ENCODE peak calls at places on chromosomes 12 and 14, in ten cellular contexts. One of them, this sample, is unnamed.

GRCh38 chr14:78933948-78934524 is 763.9 kb downstream of the NRXN3 start:
- DNase-seq in mucosa of descending colon: no peak
- DNase-seq in MM.1S: no peak
- DNase-seq in body of pancreas: no peak
- DNase-seq in transverse colon: no peak
- DNase-seq in upper lobe of left lung: no peak
- DNase-seq in astrocyte of the spinal cord: peak
- DNase-seq in AG10803: peak
- DNase-seq in WERI-Rb-1: no peak
- DNase-seq in lower lobe of right lung: no peak
- DNase-seq in this sample: peak

GRCh38 chr12:49636979-49637378 is 13.6 kb downstream of the PRPF40B start:
- DNase-seq in lower lobe of right lung: no peak
- DNase-seq in transverse colon: peak
- DNase-seq in body of pancreas: peak
- DNase-seq in mucosa of descending colon: no peak
- DNase-seq in upper lobe of left lung: no peak
- DNase-seq in astrocyte of the spinal cord: peak
- DNase-seq in WERI-Rb-1: peak
- DNase-seq in AG10803: peak
- DNase-seq in MM.1S: peak
- DNase-seq in this sample: peak

GRCh38 chr12:100279612-100280244 is 12.8 kb downstream of the SCYL2 start:
- DNase-seq in MM.1S: no peak
- DNase-seq in body of pancreas: no peak
- DNase-seq in lower lobe of right lung: no peak
- DNase-seq in upper lobe of left lung: no peak
- DNase-seq in AG10803: no peak
- DNase-seq in mucosa of descending colon: no peak
- DNase-seq in astrocyte of the spinal cord: no peak
- DNase-seq in WERI-Rb-1: no peak
- DNase-seq in transverse colon: no peak
- DNase-seq in this sample: no peak

GRCh38 chr14:96666088-96666487 is 131.1 kb upstream of the VRK1 start:
- DNase-seq in mucosa of descending colon: no peak
- DNase-seq in upper lobe of left lung: no peak
- DNase-seq in lower lobe of right lung: no peak
- DNase-seq in transverse colon: no peak
- DNase-seq in astrocyte of the spinal cord: no peak
- DNase-seq in WERI-Rb-1: no peak
- DNase-seq in AG10803: no peak
- DNase-seq in body of pancreas: no peak
- DNase-seq in MM.1S: no peak
- DNase-seq in this sample: no peak

GRCh38 chr14:19800282-19801117 is 3.1 kb upstream of the OR4N2 start:
- DNase-seq in lower lobe of right lung: no peak
- DNase-seq in MM.1S: no peak
- DNase-seq in body of pancreas: no peak
- DNase-seq in transverse colon: no peak
- DNase-seq in WERI-Rb-1: peak
- DNase-seq in mucosa of descending colon: no peak
- DNase-seq in AG10803: no peak
- DNase-seq in upper lobe of left lung: peak
- DNase-seq in astrocyte of the spinal cord: no peak
- DNase-seq in this sample: no peak

GRCh38 chr14:90552465-90553297 is 155.9 kb downstream of the CALM1 start:
- DNase-seq in WERI-Rb-1: no peak
- DNase-seq in upper lobe of left lung: no peak
- DNase-seq in MM.1S: no peak
- DNase-seq in transverse colon: no peak
- DNase-seq in AG10803: no peak
- DNase-seq in lower lobe of right lung: peak
- DNase-seq in mucosa of descending colon: no peak
- DNase-seq in body of pancreas: no peak
- DNase-seq in astrocyte of the spinal cord: no peak
- DNase-seq in this sample: no peak

GRCh38 chr12:68641138-68641537 is 30.4 kb downstream of the RAP1B start:
- DNase-seq in lower lobe of right lung: no peak
- DNase-seq in astrocyte of the spinal cord: no peak
- DNase-seq in MM.1S: peak
- DNase-seq in AG10803: no peak
- DNase-seq in WERI-Rb-1: no peak
- DNase-seq in mucosa of descending colon: no peak
- DNase-seq in transverse colon: peak
- DNase-seq in body of pancreas: no peak
- DNase-seq in upper lobe of left lung: no peak
- DNase-seq in this sample: no peak

GRCh38 chr12:115709410-115710065 is 568.0 kb downstream of the MED13L start:
- DNase-seq in upper lobe of left lung: no peak
- DNase-seq in WERI-Rb-1: no peak
- DNase-seq in transverse colon: peak
- DNase-seq in lower lobe of right lung: no peak
- DNase-seq in astrocyte of the spinal cord: no peak
- DNase-seq in AG10803: peak
- DNase-seq in mucosa of descending colon: no peak
- DNase-seq in MM.1S: no peak
- DNase-seq in body of pancreas: peak
- DNase-seq in this sample: no peak

GRCh38 chr12:46477541-46477940 is 105.0 kb upstream of the SLC38A2 start:
- DNase-seq in mucosa of descending colon: no peak
- DNase-seq in astrocyte of the spinal cord: no peak
- DNase-seq in transverse colon: no peak
- DNase-seq in lower lobe of right lung: no peak
- DNase-seq in body of pancreas: no peak
- DNase-seq in WERI-Rb-1: no peak
- DNase-seq in MM.1S: no peak
- DNase-seq in AG10803: no peak
- DNase-seq in upper lobe of left lung: no peak
- DNase-seq in this sample: no peak

GRCh38 chr12:121124402-121125109 is 8.1 kb upstream of the P2RX7 start:
- DNase-seq in lower lobe of right lung: no peak
- DNase-seq in upper lobe of left lung: no peak
- DNase-seq in WERI-Rb-1: no peak
- DNase-seq in transverse colon: no peak
- DNase-seq in astrocyte of the spinal cord: peak
- DNase-seq in mucosa of descending colon: no peak
- DNase-seq in body of pancreas: peak
- DNase-seq in AG10803: peak
- DNase-seq in MM.1S: no peak
- DNase-seq in this sample: peak

GRCh38 chr12:108333898-108334699 is 5.0 kb downstream of the CMKLR1 start:
- DNase-seq in mucosa of descending colon: no peak
- DNase-seq in lower lobe of right lung: no peak
- DNase-seq in astrocyte of the spinal cord: peak
- DNase-seq in transverse colon: no peak
- DNase-seq in upper lobe of left lung: no peak
- DNase-seq in WERI-Rb-1: no peak
- DNase-seq in AG10803: peak
- DNase-seq in MM.1S: no peak
- DNase-seq in body of pancreas: no peak
- DNase-seq in this sample: no peak

GRCh38 chr14:50318031-50318626 is 6.0 kb downstream of the DMAC2L start:
- DNase-seq in AG10803: peak
- DNase-seq in lower lobe of right lung: no peak
- DNase-seq in mucosa of descending colon: no peak
- DNase-seq in body of pancreas: no peak
- DNase-seq in upper lobe of left lung: no peak
- DNase-seq in transverse colon: no peak
- DNase-seq in MM.1S: no peak
- DNase-seq in WERI-Rb-1: no peak
- DNase-seq in astrocyte of the spinal cord: peak
- DNase-seq in this sample: no peak

GRCh38 chr12:88247241-88247643 is 105.1 kb downstream of the TMTC3 start:
- DNase-seq in body of pancreas: no peak
- DNase-seq in WERI-Rb-1: no peak
- DNase-seq in MM.1S: no peak
- DNase-seq in transverse colon: no peak
- DNase-seq in AG10803: peak
- DNase-seq in mucosa of descending colon: no peak
- DNase-seq in upper lobe of left lung: no peak
- DNase-seq in lower lobe of right lung: no peak
- DNase-seq in astrocyte of the spinal cord: peak
- DNase-seq in this sample: peak

DNA sequence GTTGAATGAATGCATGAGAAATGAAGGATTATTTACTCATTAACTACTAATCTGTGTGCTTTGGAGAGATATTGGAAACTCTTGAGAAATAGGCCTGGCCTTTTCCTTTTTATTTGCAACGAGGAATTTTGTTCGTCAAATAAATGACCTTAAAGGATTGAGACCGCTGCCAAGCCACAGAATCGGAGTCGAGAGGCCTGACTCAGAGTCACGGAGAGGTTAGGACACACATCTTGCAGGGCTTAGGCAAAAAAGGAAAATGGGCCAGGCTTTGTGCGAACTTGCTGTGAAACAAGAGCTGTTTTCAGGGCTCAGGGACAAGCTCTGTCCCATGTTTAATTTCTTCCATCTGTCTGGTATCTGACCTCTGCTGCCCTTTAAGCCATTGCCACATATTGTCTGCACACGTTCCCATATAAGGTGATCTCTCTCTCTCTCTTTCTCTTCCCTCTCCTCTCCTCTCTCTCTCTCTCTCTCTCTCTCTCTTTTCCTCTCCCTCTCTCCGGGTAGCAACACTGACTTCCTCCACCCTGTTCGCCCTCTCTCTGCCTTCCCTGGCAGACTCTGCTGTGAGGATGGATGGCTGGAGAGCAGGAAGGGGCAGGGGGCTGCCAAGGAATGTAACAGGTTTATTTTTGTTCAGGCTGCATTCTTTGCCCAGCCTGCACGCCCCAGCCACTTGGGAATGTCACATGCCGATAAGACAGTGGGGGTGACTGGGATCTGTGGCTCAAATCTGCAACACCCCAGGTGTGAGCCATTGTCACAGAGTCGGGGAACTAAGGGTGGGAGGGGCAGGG is 14.9 kb upstream of the IFT81 start:
- DNase-seq in mucosa of descending colon: no peak
- DNase-seq in MM.1S: no peak
- DNase-seq in lower lobe of right lung: peak
- DNase-seq in AG10803: peak
- DNase-seq in body of pancreas: peak
- DNase-seq in transverse colon: peak
- DNase-seq in WERI-Rb-1: peak
- DNase-seq in astrocyte of the spinal cord: peak
- DNase-seq in upper lobe of left lung: no peak
- DNase-seq in this sample: peak
- H3K4me3 ChIP-seq in mucosa of descending colon: no peak
- H3K4me3 ChIP-seq in MM.1S: no peak
- H3K4me3 ChIP-seq in lower lobe of right lung: peak
- H3K4me3 ChIP-seq in AG10803: peak
- H3K4me3 ChIP-seq in body of pancreas: no peak
- H3K4me3 ChIP-seq in transverse colon: no peak
- H3K4me3 ChIP-seq in WERI-Rb-1: no peak
- H3K4me3 ChIP-seq in astrocyte of the spinal cord: no peak
- H3K4me3 ChIP-seq in upper lobe of left lung: no peak
- H3K4me3 ChIP-seq in this sample: no peak

DNA sequence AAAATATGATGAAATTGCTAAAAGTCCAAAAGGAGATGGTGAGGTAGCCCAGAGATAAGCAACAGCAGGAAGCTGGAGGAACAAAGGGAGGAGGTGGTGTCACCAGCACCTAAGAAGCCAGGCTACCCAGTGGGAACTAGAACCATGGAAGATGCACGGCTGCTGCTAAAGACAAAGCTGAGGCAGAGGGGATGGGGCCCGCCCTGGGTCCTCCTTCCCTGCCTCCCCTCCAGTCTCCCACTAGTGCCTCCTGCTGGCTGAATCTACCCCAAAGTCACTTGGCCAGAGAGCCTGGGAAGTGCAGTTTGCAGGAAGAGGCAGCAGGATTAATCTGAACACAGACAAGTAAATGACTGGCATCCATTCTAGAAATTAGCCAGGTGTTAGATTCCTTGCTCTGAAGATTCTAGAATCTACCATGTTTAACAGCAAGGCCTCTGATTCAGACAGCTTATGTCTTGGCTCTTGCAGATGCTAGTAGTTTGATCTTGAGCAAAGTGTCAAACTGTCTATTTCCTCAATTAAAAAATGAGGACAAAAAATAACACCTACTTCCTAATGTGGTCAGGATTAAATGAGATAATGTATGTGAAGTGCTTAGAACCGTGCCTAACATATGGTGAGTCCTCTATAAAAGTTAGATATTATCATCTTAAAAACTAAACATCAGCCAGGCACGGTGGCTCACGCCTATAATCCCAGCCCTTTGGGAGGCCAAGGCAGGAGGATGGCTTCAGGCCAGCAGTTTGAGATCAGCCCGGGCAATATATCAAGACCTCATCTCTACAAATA is 5.9 kb upstream of the LRP10 start:
- DNase-seq in astrocyte of the spinal cord: no peak
- DNase-seq in lower lobe of right lung: peak
- DNase-seq in WERI-Rb-1: no peak
- DNase-seq in mucosa of descending colon: peak
- DNase-seq in AG10803: no peak
- DNase-seq in upper lobe of left lung: no peak
- DNase-seq in transverse colon: no peak
- DNase-seq in MM.1S: no peak
- DNase-seq in body of pancreas: no peak
- DNase-seq in this sample: no peak
- TF ChIP-seq CTCF in astrocyte of the spinal cord: peak
- TF ChIP-seq CTCF in lower lobe of right lung: no peak
- TF ChIP-seq CTCF in WERI-Rb-1: peak
- TF ChIP-seq CTCF in mucosa of descending colon: no peak
- TF ChIP-seq CTCF in AG10803: peak
- TF ChIP-seq CTCF in upper lobe of left lung: no peak
- TF ChIP-seq CTCF in transverse colon: no peak
- TF ChIP-seq CTCF in MM.1S: peak
- TF ChIP-seq CTCF in body of pancreas: no peak
- TF ChIP-seq CTCF in this sample: peak

DNA sequence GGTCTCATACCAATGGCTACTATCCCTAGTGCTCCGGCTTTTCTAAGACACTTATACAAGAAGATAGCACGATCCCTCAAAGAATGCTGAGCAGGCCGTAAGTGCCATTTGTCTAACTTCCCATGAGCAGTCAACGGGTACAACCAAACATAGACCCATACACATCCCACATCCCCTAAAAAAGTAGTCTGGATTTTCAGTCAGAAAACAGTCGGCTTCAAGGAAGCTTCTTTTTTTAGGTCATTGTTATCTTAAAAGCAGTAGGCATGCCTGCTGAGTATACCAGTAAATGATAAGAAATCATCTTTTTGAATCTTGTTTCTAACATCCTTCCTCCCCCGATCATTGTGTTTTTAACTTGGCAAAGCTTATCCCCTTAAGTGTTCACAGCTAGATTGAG is 19.8 kb downstream of the OSBPL8 start:
- DNase-seq in astrocyte of the spinal cord: no peak
- DNase-seq in lower lobe of right lung: no peak
- DNase-seq in MM.1S: no peak
- DNase-seq in AG10803: no peak
- DNase-seq in WERI-Rb-1: no peak
- DNase-seq in transverse colon: no peak
- DNase-seq in body of pancreas: no peak
- DNase-seq in mucosa of descending colon: no peak
- DNase-seq in upper lobe of left lung: no peak
- DNase-seq in this sample: no peak
- H3K4me3 ChIP-seq in astrocyte of the spinal cord: no peak
- H3K4me3 ChIP-seq in lower lobe of right lung: no peak
- H3K4me3 ChIP-seq in MM.1S: no peak
- H3K4me3 ChIP-seq in AG10803: no peak
- H3K4me3 ChIP-seq in WERI-Rb-1: no peak
- H3K4me3 ChIP-seq in transverse colon: no peak
- H3K4me3 ChIP-seq in body of pancreas: no peak
- H3K4me3 ChIP-seq in mucosa of descending colon: no peak
- H3K4me3 ChIP-seq in upper lobe of left lung: no peak
- H3K4me3 ChIP-seq in this sample: no peak

GRCh38 chr12:18361431-18361830 is 100.1 kb downstream of the PIK3C2G start:
- DNase-seq in WERI-Rb-1: no peak
- DNase-seq in astrocyte of the spinal cord: no peak
- DNase-seq in MM.1S: no peak
- DNase-seq in AG10803: peak
- DNase-seq in transverse colon: no peak
- DNase-seq in body of pancreas: no peak
- DNase-seq in mucosa of descending colon: no peak
- DNase-seq in upper lobe of left lung: no peak
- DNase-seq in lower lobe of right lung: no peak
- DNase-seq in this sample: no peak
- TF ChIP-seq CTCF in WERI-Rb-1: no peak
- TF ChIP-seq CTCF in astrocyte of the spinal cord: no peak
- TF ChIP-seq CTCF in MM.1S: no peak
- TF ChIP-seq CTCF in AG10803: peak
- TF ChIP-seq CTCF in transverse colon: no peak
- TF ChIP-seq CTCF in body of pancreas: no peak
- TF ChIP-seq CTCF in mucosa of descending colon: no peak
- TF ChIP-seq CTCF in upper lobe of left lung: no peak
- TF ChIP-seq CTCF in lower lobe of right lung: no peak
- TF ChIP-seq CTCF in this sample: peak

This sample was measured in astrocyte of the cerebellum.